ENCODE peak calls at places on chromosomes 11 and 22, in ten cellular contexts. A, Z, E, L, O, G, D, V, J and Q are unnamed samples.

GRCh38 chr11:9057888-9058287 is 33.5 kb downstream of the SCUBE2 start:
- DNase-seq in D (no peak), L (no peak), A (no peak), G (no peak), V (no peak), J (no peak), O (no peak), E (no peak), Z (peak; percentile 54), Q (no peak)

GRCh38 chr11:118133816-118134215 is 18.8 kb downstream of the SCN4B start:
- DNase-seq in O (no peak), A (no peak), L (no peak), D (no peak), Z (no peak), J (no peak), E (no peak), G (no peak), V (no peak), Q (no peak)

GRCh38 chr11:46640034-46640788 is 22.9 kb downstream of the ATG13 start:
- DNase-seq in O (no peak), V (no peak), L (no peak), D (no peak), J (no peak), G (no peak), E (no peak), A (no peak), Z (no peak), Q (no peak)

GRCh38 chr11:93537767-93538261 is 5.4 kb downstream of the SMCO4 start:
- DNase-seq in E (no peak), L (no peak), V (no peak), O (peak; percentile 66), G (no peak), D (no peak), Z (no peak), J (no peak), A (no peak), Q (no peak)

GRCh38 chr22:49011769-49012598 is 815.7 kb downstream of the BRD1 start:
- DNase-seq in L (no peak), V (no peak), A (no peak), O (no peak), J (no peak), D (no peak), Z (peak; percentile 24), G (peak; percentile 69), E (no peak), Q (no peak)

GRCh38 chr11:6979365-6979764 is 40.8 kb downstream of the ZNF214 start:
- DNase-seq in E (no peak), A (no peak), O (no peak), J (no peak), L (no peak), V (peak; percentile 48), G (no peak), Z (no peak), D (no peak), Q (no peak)

GRCh38 chr22:47001288-47001687 is 238.8 kb downstream of the TBC1D22A start:
- DNase-seq in G (no peak), Z (no peak), O (no peak), L (no peak), D (no peak), J (no peak), E (no peak), A (no peak), V (no peak), Q (no peak)

GRCh38 chr11:106459135-106459534 is 381.7 kb downstream of the AASDHPPT start:
- DNase-seq in J (no peak), Z (no peak), O (no peak), V (no peak), G (no peak), D (no peak), A (no peak), E (peak; percentile 11), L (no peak), Q (no peak)

GRCh38 chr11:27293500-27294417 is 69.3 kb downstream of the CCDC34 start:
- DNase-seq in D (no peak), L (no peak), O (peak; percentile 32), G (no peak), Z (no peak), J (no peak), E (peak; percentile 78), V (peak; percentile 84), A (no peak), Q (no peak)

GRCh38 chr11:102438311-102439062 is 14.1 kb downstream of the TMEM123 start:
- DNase-seq in G (no peak), J (no peak), O (no peak), E (no peak), L (no peak), A (no peak), V (peak; percentile 21), D (no peak), Z (no peak), Q (no peak)

GRCh38 chr11:32034680-32035079 is 56.2 kb upstream of the RCN1 start:
- DNase-seq in J (no peak), A (no peak), D (no peak), V (peak; percentile 76), O (no peak), Z (no peak), E (no peak), G (no peak), L (no peak), Q (no peak)

GRCh38 chr22:24580276-24580675 is 12.6 kb downstream of the LRRC75B start:
- DNase-seq in G (no peak), O (peak; percentile 43), A (no peak), D (no peak), Z (no peak), J (no peak), V (peak; percentile 88), L (no peak), E (no peak), Q (no peak)

GRCh38 chr11:127943152-127943551 is 644.2 kb downstream of the ETS1 start:
- DNase-seq in Z (no peak), V (no peak), A (no peak), J (no peak), E (no peak), G (no peak), O (no peak), D (no peak), L (no peak), Q (no peak)

GRCh38 chr11:128297111-128297651 is 290.2 kb downstream of the ETS1 start:
- DNase-seq in A (no peak), O (no peak), V (no peak), L (peak; percentile 100), Z (no peak), D (no peak), G (no peak), E (no peak), J (no peak), Q (no peak)

GRCh38 chr22:44378380-44378779 is 65.6 kb upstream of the SHISAL1 start:
- DNase-seq in D (no peak), E (no peak), A (no peak), G (no peak), Z (no peak), O (no peak), V (no peak), L (no peak), J (no peak), Q (no peak)

GRCh38 chr11:125261471-125262087 is 97.0 kb downstream of the PKNOX2 start:
- DNase-seq in O (no peak), E (no peak), D (no peak), Z (no peak), V (no peak), A (no peak), L (no peak), J (no peak), G (no peak), Q (no peak)

GRCh38 chr11:45921561-45922424 is 663 bp upstream of the LARGE2 start:
- DNase-seq in J (no peak), V (no peak), L (peak; percentile 81), O (no peak), A (no peak), D (no peak), E (no peak), G (peak; percentile 86), Z (peak; percentile 98), Q (no peak)

GRCh38 chr11:7527029-7527428 is 13.2 kb downstream of the PPFIBP2 start:
- DNase-seq in J (no peak), V (no peak), E (no peak), O (no peak), L (no peak), G (no peak), D (no peak), Z (no peak), A (no peak), Q (no peak)

GRCh38 chr11:104122008-104122635 is 41.8 kb downstream of the PDGFD start:
- DNase-seq in J (no peak), O (no peak), E (no peak), G (no peak), L (no peak), Z (no peak), V (no peak), D (no peak), A (no peak), Q (no peak)

GRCh38 chr22:26892401-26893033 is 235.1 kb downstream of the MIAT start:
- DNase-seq in G (no peak), V (no peak), O (peak; percentile 27), L (peak; percentile 92), D (no peak), J (no peak), A (no peak), Z (peak; percentile 25), E (no peak), Q (no peak)

GRCh38 chr22:39664485-39665200 is 94.1 kb downstream of the CACNA1I start:
- DNase-seq in O (no peak), G (no peak), V (no peak), L (peak; percentile 51), J (no peak), E (no peak), D (no peak), Z (peak; percentile 94), A (no peak), Q (peak; percentile 45)

GRCh38 chr11:119774180-119774763 is 45.3 kb upstream of the NECTIN1 start:
- DNase-seq in Z (peak; percentile 52), J (no peak), A (peak; percentile 12), V (no peak), O (peak; percentile 62), L (no peak), G (peak; percentile 10), E (no peak), D (no peak), Q (peak; percentile 63)

GRCh38 chr11:33682446-33682845 is 18.2 kb downstream of the C11orf91 start:
- DNase-seq in J (no peak), V (no peak), G (no peak), E (no peak), A (no peak), O (peak; percentile 48), Z (no peak), L (peak; percentile 49), D (no peak), Q (no peak)

GRCh38 chr11:79973701-79974626 is 533.1 kb upstream of the TENM4 start:
- DNase-seq in J (no peak), D (no peak), A (no peak), O (peak; percentile 61), Z (peak; percentile 60), V (no peak), L (no peak), E (peak; percentile 58), G (no peak), Q (no peak)

GRCh38 chr11:1302041-1302460 is 7.4 kb downstream of the TOLLIP start:
- DNase-seq in O (no peak), E (no peak), J (no peak), V (no peak), G (peak; percentile 64), D (no peak), Z (peak; percentile 22), A (no peak), L (no peak), Q (no peak)

GRCh38 chr11:105632316-105632715 is 22.4 kb downstream of the GRIA4 start:
- DNase-seq in L (no peak), A (peak; percentile 15), J (no peak), E (no peak), O (no peak), Z (no peak), V (no peak), D (no peak), G (no peak), Q (no peak)

GRCh38 chr11:111733009-111733408 is 33.2 kb downstream of the PPP2R1B start:
- DNase-seq in J (no peak), L (no peak), Z (no peak), G (peak; percentile 78), D (no peak), V (peak; percentile 35), A (peak; percentile 41), O (peak; percentile 31), E (peak; percentile 42), Q (no peak)

GRCh38 chr11:47775240-47775869 is 8.2 kb upstream of the FNBP4 start:
- DNase-seq in E (no peak), G (no peak), V (no peak), L (no peak), O (no peak), Z (no peak), J (no peak), A (no peak), D (no peak), Q (no peak)